ENCODE peak calls at places on chromosomes 2 and 18, in four cellular contexts. R is transverse colon, O is cardiac fibroblast, B is mucosa of descending colon. D is an unnamed sample.

GRCh38 chr2:203469554-203469953 is 65.5 kb downstream of the RAPH1 start:
- DNase-seq in R (no peak), O (no peak), B (no peak), D (no peak)

GRCh38 chr2:137050949-137051348 is 285.6 kb downstream of the THSD7B start:
- DNase-seq in R (no peak), O (no peak), B (no peak), D (peak)

GRCh38 chr2:241035818-241036396 is 37.5 kb downstream of the SNED1 start:
- DNase-seq in O (no peak), R (no peak), B (no peak), D (no peak)

GRCh38 chr2:17800693-17801458 is 15.4 kb upstream of the MSGN1 start:
- DNase-seq in R (peak), O (no peak), B (peak), D (no peak)

GRCh38 chr2:113240150-113240914 is 38.4 kb downstream of the PAX8 start:
- DNase-seq in R (peak), B (peak), O (peak), D (peak)

GRCh38 chr2:108220942-108221541 is 18.7 kb upstream of the SULT1C3 start:
- DNase-seq in B (no peak), O (no peak), R (no peak), D (no peak)

GRCh38 chr2:31822587-31822986 is 188.2 kb downstream of the MEMO1 start:
- DNase-seq in R (no peak), B (no peak), O (no peak), D (no peak)

GRCh38 chr18:6595666-6596065 is 133.8 kb upstream of the ARHGAP28 start:
- DNase-seq in R (no peak), B (no peak), O (no peak), D (no peak)

GRCh38 chr2:38436227-38436664 is 59.2 kb upstream of the ATL2 start:
- DNase-seq in B (no peak), R (no peak), O (no peak), D (no peak)

GRCh38 chr2:19611491-19612332 is 253.3 kb upstream of the OSR1 start:
- DNase-seq in B (no peak), R (peak), O (peak), D (peak)

GRCh38 chr2:60453896-60454295 is 99.6 kb downstream of the BCL11A start:
- DNase-seq in R (no peak), B (no peak), O (no peak), D (no peak)

GRCh38 chr2:200099271-200099670 is 143.9 kb downstream of the MAIP1 start:
- DNase-seq in B (no peak), R (no peak), O (no peak), D (no peak)

GRCh38 chr2:111716901-111717635 is 166.9 kb downstream of the ANAPC1 start:
- DNase-seq in B (no peak), R (no peak), O (no peak), D (no peak)

GRCh38 chr18:76672627-76673026 is 149.7 kb upstream of the ZNF236 start:
- DNase-seq in B (no peak), R (no peak), O (peak), D (peak)

GRCh38 chr18:34809697-34810096 is 99.6 kb downstream of the DTNA start:
- DNase-seq in R (peak), B (peak), O (peak), D (peak)

GRCh38 chr2:149858916-149859634 is 271.5 kb upstream of the MMADHC start:
- DNase-seq in R (no peak), B (no peak), O (peak), D (peak)

GRCh38 chr2:237315170-237315880 is 98.6 kb downstream of the COL6A3 start:
- DNase-seq in O (peak), B (peak), R (peak), D (peak)

GRCh38 chr18:7937268-7937667 is 370.2 kb downstream of the PTPRM start:
- DNase-seq in O (no peak), R (no peak), B (no peak), D (no peak)

GRCh38 chr2:222791946-222792649 is 68.7 kb upstream of the ACSL3 start:
- DNase-seq in R (peak), B (no peak), O (peak), D (no peak)

GRCh38 chr2:226333388-226333787 is 466.2 kb downstream of the IRS1 start:
- DNase-seq in B (no peak), R (no peak), O (no peak), D (no peak)

GRCh38 chr2:106798826-106799552 is 87.0 kb downstream of the ST6GAL2 start:
- DNase-seq in R (no peak), O (no peak), B (no peak), D (no peak)

GRCh38 chr2:20186078-20186854 is 38.7 kb downstream of the SDC1 start:
- DNase-seq in B (peak), O (peak), R (peak), D (no peak)

GRCh38 chr2:241063093-241063551 is 39.0 kb downstream of the MTERF4 start:
- DNase-seq in O (no peak), R (no peak), B (peak), D (no peak)

GRCh38 chr18:48859311-48860275 is 91.2 kb downstream of the SMAD7 start:
- DNase-seq in R (no peak), B (peak), O (no peak), D (no peak)

GRCh38 chr2:45698538-45698937 is 47.1 kb downstream of the PRKCE start:
- DNase-seq in B (no peak), O (no peak), R (no peak), D (peak)

GRCh38 chr18:35415511-35416427 is 38.6 kb upstream of the ZNF396 start:
- DNase-seq in R (no peak), O (peak), B (no peak), D (no peak)

GRCh38 chr2:66446924-66447323 is 12.0 kb downstream of the MEIS1 start:
- DNase-seq in R (no peak), O (no peak), B (no peak), D (no peak)
- H3K4me3 ChIP-seq in R (peak), O (no peak), B (no peak), D (peak)

DNA sequence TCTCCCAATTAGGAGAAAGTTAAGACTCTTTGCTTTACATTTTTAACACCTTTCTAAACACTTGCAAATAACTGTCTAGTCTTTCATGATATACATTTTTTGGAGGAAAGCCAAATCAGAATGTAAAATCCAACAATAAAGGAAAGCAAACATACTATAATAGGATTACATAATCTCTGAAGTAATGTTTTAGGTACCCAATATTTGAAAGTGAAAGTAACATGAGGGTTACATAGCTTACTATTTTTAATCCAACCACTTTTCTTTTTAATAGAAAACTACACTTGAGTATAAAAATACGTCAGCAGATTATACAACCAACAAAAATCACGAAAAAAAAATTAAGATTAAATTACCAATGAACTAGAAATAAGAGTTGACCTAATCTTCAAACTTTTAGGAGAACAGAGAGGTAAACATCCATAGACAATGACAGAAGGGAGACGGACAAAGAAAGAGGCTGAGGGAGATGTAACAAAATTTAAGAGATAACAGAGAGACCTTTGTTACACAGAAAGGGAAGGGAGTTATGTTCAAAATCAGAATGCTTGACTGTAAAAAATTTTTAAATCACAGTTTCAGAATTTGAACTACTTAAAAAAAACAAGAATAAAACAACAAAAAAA is 150.0 kb downstream of the IKZF2 start:
- DNase-seq in R (no peak), B (no peak), O (no peak), D (no peak)
- H3K4me3 ChIP-seq in R (no peak), B (no peak), O (no peak), D (no peak)

GRCh38 chr18:39173022-39173421 is 1607.4 kb upstream of the CELF4 start:
- DNase-seq in R (no peak), O (no peak), B (no peak), D (peak)
- H3K4me3 ChIP-seq in R (no peak), O (no peak), B (no peak), D (no peak)

DNA sequence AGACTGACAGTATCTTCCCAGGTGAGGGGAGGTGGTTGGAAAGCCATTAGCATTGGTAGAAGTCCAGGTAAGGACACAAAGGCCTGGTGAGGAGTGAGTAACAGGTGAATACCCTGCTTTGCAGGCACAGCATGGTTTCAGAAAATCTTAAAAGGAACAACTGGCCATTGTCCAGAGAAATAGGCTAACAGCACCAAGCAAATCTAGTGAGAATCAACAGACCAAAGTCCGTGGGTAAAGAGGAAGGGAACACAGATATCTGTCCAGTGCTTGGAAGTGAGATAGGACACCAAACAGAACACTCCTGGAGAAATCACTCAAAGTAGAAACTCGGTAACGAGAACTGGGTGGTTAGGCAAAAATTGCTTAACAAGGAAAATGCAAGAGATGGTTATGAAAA is 88.8 kb upstream of the RPRM start:
- DNase-seq in B (no peak), R (no peak), O (no peak), D (no peak)
- H3K4me3 ChIP-seq in B (no peak), R (no peak), O (no peak), D (no peak)